ENCODE peak calls at places on chromosomes 7 and 10, in four cellular contexts. C is H1, J is HCT116, B is GM12878. R is an unnamed sample.

GRCh38 chr7:21851445-21852043 is 94.2 kb downstream of the CDCA7L start:
- DNase-seq in C (no peak), J (no peak), B (no peak), R (no peak)

GRCh38 chr7:39950473-39951155 is 558 bp downstream of the CDK13 start:
- DNase-seq in C (no peak), J (no peak), B (no peak), R (peak)

GRCh38 chr7:4715385-4715770 is 33.3 kb downstream of the FOXK1 start:
- DNase-seq in C (no peak), J (no peak), B (no peak), R (no peak)

GRCh38 chr7:151010307-151011096 is 13.8 kb downstream of the ATG9B start:
- DNase-seq in C (no peak), J (no peak), B (no peak), R (no peak)

GRCh38 chr10:54594289-54594688 is 206.7 kb downstream of the PCDH15 start:
- DNase-seq in C (no peak), J (no peak), B (no peak), R (no peak)

GRCh38 chr7:40700653-40701475 is 566.1 kb downstream of the SUGCT start:
- DNase-seq in C (no peak), J (no peak), B (no peak), R (no peak)

GRCh38 chr7:135536160-135536559 is 21.6 kb upstream of the NUP205 start:
- DNase-seq in C (no peak), J (no peak), B (no peak), R (no peak)

GRCh38 chr10:92575961-92576360 is 2.1 kb upstream of the IDE start:
- DNase-seq in C (no peak), J (no peak), B (no peak), R (no peak)

GRCh38 chr10:18087398-18087797 is 52.8 kb upstream of the CACNB2 start:
- DNase-seq in C (no peak), J (no peak), B (no peak), R (no peak)

DNA sequence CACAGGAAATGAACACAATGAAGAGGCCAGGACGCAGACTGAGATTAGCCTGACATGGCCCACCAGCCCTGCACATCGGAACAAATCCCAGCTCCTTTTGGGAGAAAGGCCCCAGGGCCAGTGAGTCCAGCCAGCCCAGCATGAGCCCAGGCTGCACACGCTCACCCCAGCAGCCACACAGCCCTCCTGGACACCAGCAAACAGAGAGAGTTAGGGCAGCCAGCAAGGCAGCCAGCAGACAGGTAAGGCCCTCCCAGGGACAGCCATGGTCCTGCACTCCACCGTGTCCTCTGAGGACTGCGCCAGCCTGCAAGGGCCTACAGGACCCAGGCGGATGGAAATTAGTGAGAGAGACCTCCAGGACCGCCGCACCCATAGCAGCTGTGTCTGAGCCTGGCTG is 8.1 kb upstream of the GRID1 start:
- DNase-seq in C (no peak), J (no peak), B (no peak), R (peak)
- TF ChIP-seq ATF3 in C (no peak), J (no peak), B (no peak), R (no peak)

DNA sequence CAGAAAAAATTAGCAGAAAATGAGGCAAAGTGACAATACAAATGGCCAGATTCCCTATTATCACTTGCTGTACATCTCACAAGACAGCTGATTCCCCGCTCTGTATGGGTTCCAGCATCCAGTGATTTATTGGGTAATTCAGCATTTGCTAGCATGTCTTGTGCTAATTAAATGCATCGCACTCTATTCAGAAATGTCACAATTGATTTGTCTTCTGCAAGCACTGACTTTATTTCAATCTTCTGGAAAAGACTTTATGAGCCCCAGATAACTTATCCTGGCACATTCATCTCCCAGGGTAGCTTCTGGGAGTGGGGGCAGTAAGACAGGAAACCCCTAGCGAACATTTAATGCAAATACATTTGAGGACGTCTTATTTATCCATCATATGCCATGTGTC is 68.9 kb upstream of the PTER start:
- DNase-seq in C (no peak), J (no peak), B (no peak), R (no peak)
- TF ChIP-seq ATF3 in C (no peak), J (no peak), B (no peak), R (no peak)

GRCh38 chr10:118273662-118274061 is 68.5 kb downstream of the FAM204A start:
- DNase-seq in C (no peak), J (no peak), B (no peak), R (no peak)

GRCh38 chr10:118276203-118276602 is 65.9 kb downstream of the FAM204A start:
- DNase-seq in C (no peak), J (no peak), B (no peak), R (no peak)

GRCh38 chr10:118277871-118278270 is 64.3 kb downstream of the FAM204A start:
- DNase-seq in C (no peak), J (no peak), B (no peak), R (no peak)

GRCh38 chr10:118276727-118277126 is 65.4 kb downstream of the FAM204A start:
- DNase-seq in C (no peak), J (no peak), B (no peak), R (no peak)

GRCh38 chr10:118272090-118272775 is 69.9 kb downstream of the FAM204A start:
- DNase-seq in C (no peak), J (no peak), B (no peak), R (no peak)
- TF ChIP-seq ATF3 in C (no peak), J (no peak), B (no peak), R (no peak)

GRCh38 chr10:131667047-131667446 is 233.8 kb upstream of the PPP2R2D start:
- DNase-seq in C (no peak), J (no peak), B (no peak), R (peak)
- TF ChIP-seq ATF3 in C (no peak), J (no peak), B (no peak), R (no peak)

DNA sequence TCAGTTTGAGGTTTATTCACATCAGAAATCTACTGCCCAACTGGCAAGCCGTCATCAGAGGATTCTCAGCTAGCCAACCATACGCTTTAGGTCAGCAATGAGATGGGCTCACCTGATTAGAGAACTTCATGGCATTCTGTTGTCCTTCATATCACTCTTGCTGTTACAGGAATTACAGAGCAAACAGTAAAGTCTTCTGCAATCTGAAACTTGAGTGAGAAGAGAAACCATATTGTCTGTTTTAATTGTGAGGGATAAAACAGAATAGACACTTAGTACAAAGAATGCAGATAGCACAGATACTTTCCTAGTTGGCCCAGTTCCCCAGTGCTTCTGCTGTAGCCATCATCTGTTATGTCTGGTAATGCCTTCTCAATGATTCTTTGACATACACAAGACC is 366.6 kb downstream of the EXOC4 start:
- DNase-seq in C (no peak), J (no peak), B (no peak), R (no peak)
- TF ChIP-seq ATF3 in C (no peak), J (no peak), B (no peak), R (no peak)